ENCODE peak calls at places on chromosomes 4 and X, in six cellular contexts. D is H1, E is GM12878, C is K562, X is HCT116, H is HepG2. W is an unnamed sample.

GRCh38 chrX:118350221-118350620 is 4.3 kb downstream of the WDR44 start:
- DNase-seq in D (no peak), E (no peak), C (no peak), X (no peak), H (no peak), W (no peak)

GRCh38 chrX:147912093-147912801 is 528 bp downstream of the FMR1 start:
- DNase-seq in D (peak; percentile 50), E (no peak), C (peak; percentile 33), X (no peak), H (no peak), W (peak; percentile 44)

GRCh38 chrX:107683124-107683895 is 55.0 kb downstream of the PRPS1 start:
- DNase-seq in D (no peak), E (no peak), C (no peak), X (no peak), H (no peak), W (no peak)

GRCh38 chr4:22430626-22431025 is 85.2 kb downstream of the ADGRA3 start:
- DNase-seq in D (no peak), E (no peak), C (no peak), X (no peak), H (no peak), W (no peak)

GRCh38 chrX:120664081-120664480 is 34.2 kb upstream of the C1GALT1C1 start:
- DNase-seq in D (no peak), E (no peak), C (no peak), X (peak; percentile 18), H (peak; percentile 7), W (no peak)

GRCh38 chrX:37553476-37553875 is 18.0 kb upstream of the LANCL3 start:
- DNase-seq in D (no peak), E (no peak), C (no peak), X (no peak), H (no peak), W (no peak)

GRCh38 chr4:23789765-23790164 is 100.1 kb downstream of the PPARGC1A start:
- DNase-seq in D (no peak), E (no peak), C (no peak), X (no peak), H (peak; percentile 28), W (no peak)

GRCh38 chrX:131861088-131861787 is 161.9 kb upstream of the STK26 start:
- DNase-seq in D (no peak), E (no peak), C (no peak), X (no peak), H (no peak), W (no peak)

GRCh38 chrX:18390941-18391538 is 34.4 kb upstream of the CDKL5 start:
- DNase-seq in D (peak; percentile 54), E (peak; percentile 13), C (peak; percentile 28), X (peak; percentile 57), H (peak; percentile 14), W (peak; percentile 69)

GRCh38 chrX:6129751-6130150 is 98.9 kb downstream of the NLGN4X start:
- DNase-seq in D (no peak), E (no peak), C (no peak), X (no peak), H (no peak), W (no peak)

GRCh38 chr4:15161439-15161838 is 159.2 kb downstream of the CPEB2 start:
- DNase-seq in D (no peak), E (no peak), C (no peak), X (no peak), H (no peak), W (no peak)

GRCh38 chr4:20254517-20255250 is 3.0 kb downstream of the SLIT2 start:
- DNase-seq in D (no peak), E (no peak), C (no peak), X (no peak), H (no peak), W (peak; percentile 54)

GRCh38 chr4:141449927-141450326 is 186.5 kb upstream of the IL15 start:
- DNase-seq in D (no peak), E (no peak), C (no peak), X (no peak), H (no peak), W (no peak)

GRCh38 chr4:184684491-184685189 is 35.1 kb downstream of the PRIMPOL start:
- DNase-seq in D (no peak), E (no peak), C (peak; percentile 91), X (no peak), H (no peak), W (no peak)

GRCh38 chr4:37685726-37686372 is 327 bp downstream of the RELL1 start:
- DNase-seq in D (no peak), E (no peak), C (peak; percentile 47), X (no peak), H (no peak), W (peak; percentile 76)

GRCh38 chr4:73870260-73870659 is 1.1 kb downstream of the CXCL1 start:
- DNase-seq in D (no peak), E (no peak), C (no peak), X (no peak), H (no peak), W (no peak)

GRCh38 chr4:26074672-26075071 is 160.7 kb downstream of the SMIM20 start:
- DNase-seq in D (no peak), E (peak; percentile 68), C (no peak), X (no peak), H (no peak), W (no peak)

GRCh38 chr4:37653601-37654000 is 32.6 kb downstream of the RELL1 start:
- DNase-seq in D (no peak), E (no peak), C (no peak), X (no peak), H (no peak), W (no peak)

GRCh38 chr4:159150838-159151390 is 48.0 kb downstream of the RAPGEF2 start:
- DNase-seq in D (no peak), E (no peak), C (peak; percentile 82), X (no peak), H (no peak), W (no peak)

GRCh38 chr4:145734051-145734450 is 54.1 kb downstream of the C4orf51 start:
- DNase-seq in D (no peak), E (no peak), C (no peak), X (no peak), H (no peak), W (no peak)

GRCh38 chrX:151604931-151605330 is 41.5 kb downstream of the PASD1 start:
- DNase-seq in D (no peak), E (no peak), C (no peak), X (no peak), H (no peak), W (no peak)

GRCh38 chr4:98519268-98519993 is 139.0 kb downstream of the TSPAN5 start:
- DNase-seq in D (no peak), E (no peak), C (no peak), X (no peak), H (peak; percentile 61), W (no peak)

GRCh38 chr4:5370286-5370685 is 319.0 kb downstream of the STK32B start:
- DNase-seq in D (no peak), E (no peak), C (no peak), X (no peak), H (no peak), W (no peak)

GRCh38 chrX:44906542-44906941 is 33.6 kb downstream of the KDM6A start:
- DNase-seq in D (no peak), E (no peak), C (no peak), X (no peak), H (no peak), W (no peak)

GRCh38 chr4:176879370-176880116 is 86.8 kb upstream of the VEGFC start:
- DNase-seq in D (no peak), E (no peak), C (no peak), X (no peak), H (no peak), W (no peak)
- TF ChIP-seq SIN3A in D (no peak), E (no peak), C (no peak), X (no peak), H (no peak), W (no peak)

GRCh38 chrX:134840370-134840769 is 150.4 kb upstream of the SMIM10 start:
- DNase-seq in D (no peak), E (no peak), C (no peak), X (no peak), H (no peak), W (no peak)
- H3K4me1 ChIP-seq in D (no peaks in the 10 kb centered on the region), E (no peaks in the 10 kb centered on the region), C (no peaks in the 10 kb centered on the region), X (peaks cover 23% of the 10 kb centered on the region), H (no peaks in the 10 kb centered on the region), W (no peaks in the 10 kb centered on the region)

DNA sequence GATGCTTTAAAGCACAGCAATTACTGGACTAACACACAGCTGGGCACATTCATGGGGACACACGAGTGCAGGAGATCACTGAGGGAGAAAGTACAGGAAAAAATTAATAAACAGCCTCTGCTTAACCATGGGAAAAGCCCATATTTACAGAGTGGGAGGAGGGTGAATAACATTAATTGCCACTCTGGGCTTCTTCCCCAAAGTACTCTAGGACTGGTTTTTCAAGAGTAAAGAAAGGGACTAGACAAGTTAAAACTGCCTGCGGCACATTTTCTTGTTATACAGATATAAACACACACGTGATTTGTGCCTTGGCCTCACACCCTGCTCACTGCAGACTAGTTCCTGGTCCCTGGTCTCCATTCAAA is 179.7 kb upstream of the TET2 start:
- DNase-seq in D (no peak), E (no peak), C (no peak), X (no peak), H (no peak), W (no peak)
- TF ChIP-seq MAX in D (no peak), E (no peak), C (no peak), X (no peak), H (no peak), W (no peak)

GRCh38 chr4:67320645-67321044 is 224.7 kb downstream of the CENPC start:
- DNase-seq in D (no peak), E (no peak), C (no peak), X (no peak), H (no peak), W (no peak)
- TF ChIP-seq SIN3A in D (no peak), E (no peak), C (no peak), X (no peak), H (no peak), W (no peak)

W was measured in SK-N-SH.